ENCODE peak calls at places on chromosomes 7 and 10, in four cellular contexts. V is WERI-Rb-1, N is progenitor cell of endocrine pancreas, M is GM06990. Z is an unnamed sample.

GRCh38 chr7:99305473-99306260 is 20.0 kb upstream of the ARPC1A start:
- DNase-seq in V (no peak), N (no peak), M (no peak), Z (no peak)

GRCh38 chr7:111789880-111790279 is 227.6 kb upstream of the IMMP2L start:
- DNase-seq in M (no peak), N (no peak), V (no peak), Z (no peak)

GRCh38 chr7:112009081-112009480 is 197.1 kb downstream of the DOCK4 start:
- DNase-seq in N (no peak), M (no peak), V (no peak), Z (no peak)

GRCh38 chr7:27154901-27155815 is 1.3 kb downstream of the HOXA7 start:
- DNase-seq in M (no peak), N (no peak), V (peak; percentile 6), Z (no peak)

GRCh38 chr10:14858338-14858925 is 20.2 kb upstream of the SUV39H2 start:
- DNase-seq in M (no peak), V (peak; percentile 55), N (no peak), Z (no peak)

GRCh38 chr7:132084776-132085388 is 491.4 kb downstream of the PLXNA4 start:
- DNase-seq in N (no peak), V (no peak), M (no peak), Z (no peak)

GRCh38 chr10:80468002-80468401 is 13.9 kb downstream of the TSPAN14 start:
- DNase-seq in V (no peak), M (no peak), N (no peak), Z (no peak)

GRCh38 chr10:133466683-133467275 is 13.0 kb downstream of the SCART1 start:
- DNase-seq in N (no peak), M (no peak), V (no peak), Z (peak; percentile 9)

GRCh38 chr7:28347462-28347861 is 64.9 kb upstream of the CREB5 start:
- DNase-seq in V (no peak), N (no peak), M (no peak), Z (no peak)

GRCh38 chr7:4633012-4633411 is 49.1 kb upstream of the FOXK1 start:
- DNase-seq in M (no peak), N (no peak), V (no peak), Z (no peak)

GRCh38 chr7:36066021-36066664 is 86.9 kb upstream of the EEPD1 start:
- DNase-seq in M (no peak), V (no peak), N (no peak), Z (no peak)

GRCh38 chr10:72227826-72228225 is 11.8 kb upstream of the ASCC1 start:
- DNase-seq in V (no peak), M (no peak), N (no peak), Z (no peak)

GRCh38 chr7:135361788-135362187 is 128.2 kb downstream of the STRA8 start:
- DNase-seq in N (no peak), M (no peak), V (peak; percentile 39), Z (no peak)

GRCh38 chr7:102040569-102040968 is 223.1 kb downstream of the CUX1 start:
- DNase-seq in V (no peak), M (no peak), N (no peak), Z (no peak)

GRCh38 chr7:95433129-95433528 is 1.7 kb downstream of the PON2 start:
- DNase-seq in V (no peak), M (no peak), N (no peak), Z (no peak)

GRCh38 chr7:95432606-95433005 is 2.2 kb downstream of the PON2 start:
- DNase-seq in M (no peak), N (no peak), V (no peak), Z (no peak)

GRCh38 chr7:95433952-95434351 is 876 bp downstream of the PON2 start:
- DNase-seq in V (no peak), M (no peak), N (no peak), Z (no peak)

GRCh38 chr7:95427914-95428516 is 6.8 kb downstream of the PON2 start:
- DNase-seq in M (no peak), N (no peak), V (no peak), Z (no peak)

GRCh38 chr7:95430864-95431263 is 4.0 kb downstream of the PON2 start:
- DNase-seq in V (no peak), N (no peak), M (no peak), Z (no peak)
- TF ChIP-seq CTCF in V (no peak), N (no peak), M (no peak), Z (no peak)

GRCh38 chr7:128671992-128672391 is at the start of gene GARIN1A:
- DNase-seq in V (no peak), N (no peak), M (no peak), Z (no peak)

GRCh38 chr7:128673571-128673970 is 1.5 kb downstream of the GARIN1A start:
- DNase-seq in N (no peak), M (no peak), V (no peak), Z (no peak)

GRCh38 chr7:128676665-128677064 is 4.6 kb downstream of the GARIN1A start:
- DNase-seq in N (no peak), M (no peak), V (no peak), Z (no peak)

DNA sequence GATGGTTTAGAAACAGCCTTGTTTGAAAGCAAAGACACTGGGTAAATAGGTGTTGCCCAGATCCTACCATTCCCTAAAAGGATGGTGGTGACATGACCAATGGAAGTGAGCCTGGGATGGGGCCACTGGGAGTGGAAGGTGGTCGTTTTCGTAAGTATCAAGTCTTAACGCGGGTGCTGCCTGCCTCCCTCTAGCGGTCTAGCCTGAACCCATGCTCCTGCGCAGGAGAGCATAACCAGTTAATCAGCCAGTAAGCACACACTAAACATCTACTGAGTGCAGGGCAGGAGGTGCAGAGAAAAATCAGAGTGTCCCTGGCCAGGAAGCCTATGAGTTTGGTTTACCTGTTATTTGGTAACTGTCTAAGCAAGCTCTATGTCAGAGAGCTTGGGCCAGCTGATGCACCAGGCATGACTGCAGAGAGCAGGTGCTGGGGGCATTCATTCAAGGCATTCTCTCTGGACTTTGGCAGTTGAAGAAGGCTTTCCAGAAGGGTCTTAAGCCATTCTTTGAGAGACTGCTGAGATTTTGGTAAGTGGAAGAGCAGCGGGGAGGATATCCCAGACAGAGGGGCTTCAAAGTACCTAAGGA is 930 bp downstream of the GARIN1A start:
- DNase-seq in M (no peak), N (no peak), V (no peak), Z (peak; percentile 46)
- TF ChIP-seq CTCF in M (peak; percentile 70), N (peak; percentile 58), V (no peak), Z (peak; percentile 56)

DNA sequence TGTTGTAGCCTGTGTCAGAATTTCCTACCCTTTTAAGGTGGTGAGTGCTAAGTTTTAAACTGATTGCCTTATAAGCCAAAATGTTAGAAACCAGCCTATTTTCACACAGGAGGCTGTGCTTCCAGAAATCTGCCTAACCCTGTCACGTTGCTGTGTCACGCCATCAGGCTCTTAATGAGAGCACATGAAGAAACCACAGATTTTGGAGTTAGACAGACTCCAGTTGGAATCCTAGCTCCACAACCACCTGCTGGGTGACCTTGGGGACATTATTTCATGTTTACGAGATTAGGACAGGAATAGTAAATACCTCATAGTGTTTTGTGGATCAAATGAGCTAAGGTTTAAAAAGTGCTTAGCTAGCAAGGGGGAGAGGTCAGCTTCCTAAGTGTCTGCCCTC is 321.8 kb downstream of the DPP6 start:
- DNase-seq in N (no peak), V (no peak), M (no peak), Z (no peak)
- TF ChIP-seq CTCF in N (no peak), V (no peak), M (no peak), Z (no peak)

GRCh38 chr10:115432188-115432819 is 339.1 kb downstream of the ATRNL1 start:
- DNase-seq in N (no peak), M (no peak), V (no peak), Z (no peak)
- TF ChIP-seq CTCF in N (peak; percentile 54), M (peak; percentile 21), V (peak; percentile 24), Z (peak; percentile 32)

GRCh38 chr10:91683976-91684375 is 51.1 kb upstream of the PPP1R3C start:
- DNase-seq in N (no peak), M (no peak), V (no peak), Z (no peak)
- TF ChIP-seq CTCF in N (no peak), M (no peak), V (no peak), Z (no peak)

Z was measured in GM10248.